ENCODE peak calls at places on chromosome 18, in ten cellular contexts. D is astrocyte of the spinal cord, Z is cardiac muscle cell, W is NT2/D1, E is cardiac fibroblast, H is heart right ventricle, J is small intestine, P is left ventricle myocardium inferior, X is psoas muscle, O is mesendoderm. B is an unnamed sample.

GRCh38 chr18:12003894-12004293 is 22.6 kb downstream of the IMPA2 start:
- DNase-seq in D (no peak), H (no peak), Z (no peak), W (no peak), E (no peak), P (no peak), O (no peak), X (no peak), J (no peak), B (no peak)

GRCh38 chr18:66457245-66457644 is 146.6 kb downstream of the CDH19 start:
- DNase-seq in E (no peak), D (no peak), P (no peak), X (no peak), O (peak; percentile 19), Z (no peak), H (no peak), J (no peak), W (no peak), B (no peak)

GRCh38 chr18:63679820-63680606 is 18.3 kb upstream of the SERPINB3 start:
- DNase-seq in H (no peak), D (no peak), X (no peak), Z (peak; percentile 10), W (no peak), E (peak; percentile 24), P (no peak), O (no peak), J (no peak), B (no peak)

GRCh38 chr18:58721586-58722160 is 50.4 kb downstream of the MALT1 start:
- DNase-seq in J (no peak), X (peak; percentile 82), D (no peak), Z (no peak), W (no peak), O (no peak), E (no peak), P (peak; percentile 66), H (peak; percentile 62), B (no peak)

GRCh38 chr18:65018184-65018583 is 732.6 kb upstream of the CDH7 start:
- DNase-seq in E (no peak), H (no peak), P (no peak), J (no peak), Z (no peak), W (no peak), O (no peak), X (no peak), D (no peak), B (no peak)

GRCh38 chr18:79911871-79912270 is 39.6 kb downstream of the SLC66A2 start:
- DNase-seq in E (no peak), W (no peak), D (no peak), P (no peak), H (no peak), O (no peak), J (no peak), Z (no peak), X (no peak), B (no peak)

GRCh38 chr18:62876106-62876505 is 160.8 kb downstream of the PHLPP1 start:
- DNase-seq in X (no peak), O (no peak), E (no peak), W (no peak), Z (no peak), J (no peak), H (no peak), P (no peak), D (no peak), B (no peak)

GRCh38 chr18:11963991-11964484 is 17.3 kb upstream of the IMPA2 start:
- DNase-seq in D (peak; percentile 45), J (no peak), P (no peak), Z (peak; percentile 40), W (no peak), E (peak; percentile 54), O (peak; percentile 80), X (no peak), H (no peak), B (no peak)

GRCh38 chr18:13240060-13240725 is 21.6 kb downstream of the LDLRAD4 start:
- DNase-seq in P (no peak), D (no peak), W (no peak), O (no peak), X (no peak), J (no peak), H (no peak), E (no peak), Z (no peak), B (no peak)

GRCh38 chr18:36758001-36758400 is 70.8 kb downstream of the TPGS2 start:
- DNase-seq in E (no peak), J (no peak), O (no peak), X (no peak), W (no peak), Z (no peak), H (no peak), D (no peak), P (no peak), B (no peak)

GRCh38 chr18:45320724-45321123 is 294.6 kb upstream of the SLC14A2 start:
- DNase-seq in X (no peak), Z (peak; percentile 40), D (peak; percentile 10), H (no peak), W (no peak), P (no peak), J (no peak), E (peak; percentile 59), O (peak; percentile 63), B (no peak)

GRCh38 chr18:7584646-7585271 is 17.6 kb downstream of the PTPRM start:
- DNase-seq in D (no peak), X (no peak), O (peak; percentile 74), H (no peak), E (peak; percentile 19), Z (peak; percentile 33), W (no peak), J (no peak), P (no peak), B (no peak)

GRCh38 chr18:30177056-30177455 is 865.5 kb downstream of the DSC3 start:
- DNase-seq in E (peak; percentile 6), J (no peak), H (no peak), O (peak; percentile 6), X (no peak), P (no peak), W (no peak), Z (peak; percentile 25), D (peak; percentile 58), B (no peak)

GRCh38 chr18:2979027-2979570 is 33.8 kb downstream of the LPIN2 start:
- DNase-seq in W (no peak), D (peak; percentile 70), H (no peak), E (peak; percentile 66), O (no peak), X (no peak), Z (peak; percentile 68), P (no peak), J (no peak), B (peak; percentile 55)
- H3K4me3 ChIP-seq in W (no peak overlapping the region), D (no peak overlapping the region), H (no peak overlapping the region), E (no peak overlapping the region), O (no peak overlapping the region), X (no peak overlapping the region), Z (no peak overlapping the region), P (no peak overlapping the region), J (no peak overlapping the region), B (no peak overlapping the region)

GRCh38 chr18:26088482-26088881 is 1.9 kb downstream of the SS18 start:
- DNase-seq in X (no peak), D (peak; percentile 5), P (no peak), H (no peak), J (no peak), E (peak; percentile 8), O (no peak), W (no peak), Z (peak; percentile 14), B (peak; percentile 40)
- H3K4me3 ChIP-seq in X (peak overlapping the region; percentile 94), D (peak overlapping the region; percentile 88), P (peak overlapping the region; percentile 87), H (peak overlapping the region; percentile 93), J (no peak overlapping the region), E (peak overlapping the region; percentile 3), O (no peak overlapping the region), W (no peak overlapping the region), Z (peak overlapping the region; percentile 81), B (peak overlapping the region; percentile 98)

GRCh38 chr18:55301196-55301540 is 286.8 kb downstream of the TCF4 start:
- DNase-seq in H (no peak), W (no peak), J (no peak), X (no peak), P (no peak), O (no peak), D (peak; percentile 41), E (no peak), Z (no peak), B (no peak)

GRCh38 chr18:55300469-55301195 is 287.4 kb downstream of the TCF4 start:
- DNase-seq in E (no peak), H (peak; percentile 6), X (no peak), P (no peak), W (no peak), D (peak; percentile 62), J (no peak), O (peak; percentile 32), Z (peak; percentile 22), B (no peak)

GRCh38 chr18:55306338-55306737 is 281.7 kb downstream of the TCF4 start:
- DNase-seq in H (no peak), W (no peak), J (no peak), P (no peak), E (no peak), D (no peak), O (no peak), X (no peak), Z (no peak), B (no peak)

GRCh38 chr18:55302337-55302833 is 285.6 kb downstream of the TCF4 start:
- DNase-seq in W (no peak), E (no peak), X (no peak), O (peak; percentile 51), D (no peak), J (no peak), H (peak; percentile 14), Z (no peak), P (no peak), B (no peak)

GRCh38 chr18:55301836-55302235 is 286.2 kb downstream of the TCF4 start:
- DNase-seq in O (no peak), W (no peak), X (no peak), H (no peak), J (no peak), Z (no peak), D (peak; percentile 36), P (no peak), E (no peak), B (no peak)
- H3K4me3 ChIP-seq in O (no peak overlapping the region), W (no peak overlapping the region), X (peak overlapping the region; percentile 41), H (peak overlapping the region; percentile 18), J (no peak overlapping the region), Z (no peak overlapping the region), D (no peak overlapping the region), P (peak overlapping the region; percentile 40), E (no peak overlapping the region), B (no peak overlapping the region)

GRCh38 chr18:26702023-26702422 is 153.7 kb upstream of the KCTD1 start:
- DNase-seq in O (no peak), Z (no peak), P (no peak), W (no peak), H (no peak), X (no peak), D (no peak), E (no peak), J (no peak), B (no peak)

GRCh38 chr18:26700728-26701127 is 152.4 kb upstream of the KCTD1 start:
- DNase-seq in P (no peak), H (no peak), O (no peak), E (no peak), Z (no peak), D (no peak), J (no peak), X (no peak), W (no peak), B (no peak)

GRCh38 chr18:26696318-26696717 is 148.0 kb upstream of the KCTD1 start:
- DNase-seq in H (no peak), X (no peak), O (no peak), J (no peak), W (no peak), P (no peak), E (peak; percentile 6), D (no peak), Z (peak; percentile 20), B (no peak)

GRCh38 chr18:26700201-26700600 is 151.8 kb upstream of the KCTD1 start:
- DNase-seq in J (no peak), X (no peak), D (no peak), H (no peak), O (peak; percentile 33), W (no peak), Z (no peak), E (no peak), P (no peak), B (no peak)

GRCh38 chr18:26697186-26697585 is 148.8 kb upstream of the KCTD1 start:
- DNase-seq in P (no peak), X (no peak), E (no peak), W (no peak), H (no peak), J (no peak), Z (no peak), O (no peak), D (no peak), B (no peak)
- H3K4me3 ChIP-seq in P (no peak overlapping the region), X (no peak overlapping the region), E (no peak overlapping the region), W (no peak overlapping the region), H (no peak overlapping the region), J (no peak overlapping the region), Z (no peak overlapping the region), O (no peak overlapping the region), D (no peak overlapping the region), B (no peak overlapping the region)